ENCODE peak calls at places on chromosomes 3 and 15, in four cellular contexts. One of them, this sample, is unnamed.

GRCh38 chr3:194323785-194324735 is 27.1 kb downstream of the CPN2 start:
- DNase-seq in hippocampal formation: no peak
- DNase-seq in amniotic stem cell: no peak
- DNase-seq in astrocyte of the spinal cord: peak
- DNase-seq in this sample: no peak

GRCh38 chr3:29525254-29525881 is 244.5 kb downstream of the RBMS3 start:
- DNase-seq in hippocampal formation: no peak
- DNase-seq in amniotic stem cell: no peak
- DNase-seq in astrocyte of the spinal cord: peak
- DNase-seq in this sample: no peak

GRCh38 chr3:60431599-60431958 is 819.7 kb downstream of the FHIT start:
- DNase-seq in hippocampal formation: no peak
- DNase-seq in amniotic stem cell: no peak
- DNase-seq in astrocyte of the spinal cord: no peak
- DNase-seq in this sample: no peak

GRCh38 chr3:22729981-22730380 is 473.1 kb upstream of the UBE2E2 start:
- DNase-seq in hippocampal formation: no peak
- DNase-seq in amniotic stem cell: no peak
- DNase-seq in astrocyte of the spinal cord: no peak
- DNase-seq in this sample: no peak

GRCh38 chr3:14764331-14765064 is 54.3 kb upstream of the FGD5 start:
- DNase-seq in hippocampal formation: no peak
- DNase-seq in amniotic stem cell: no peak
- DNase-seq in astrocyte of the spinal cord: no peak
- DNase-seq in this sample: no peak

GRCh38 chr15:70545526-70545925 is 217.8 kb downstream of the UACA start:
- DNase-seq in hippocampal formation: no peak
- DNase-seq in amniotic stem cell: no peak
- DNase-seq in astrocyte of the spinal cord: no peak
- DNase-seq in this sample: no peak

GRCh38 chr3:112042842-112043280 is 8.3 kb downstream of the TMPRSS7 start:
- DNase-seq in hippocampal formation: no peak
- DNase-seq in amniotic stem cell: no peak
- DNase-seq in astrocyte of the spinal cord: no peak
- DNase-seq in this sample: no peak

GRCh38 chr15:89150762-89151305 is 62.6 kb downstream of the ABHD2 start:
- DNase-seq in hippocampal formation: no peak
- DNase-seq in amniotic stem cell: no peak
- DNase-seq in astrocyte of the spinal cord: no peak
- DNase-seq in this sample: no peak

GRCh38 chr3:65523878-65524277 is 514.8 kb downstream of the MAGI1 start:
- DNase-seq in hippocampal formation: no peak
- DNase-seq in amniotic stem cell: no peak
- DNase-seq in astrocyte of the spinal cord: no peak
- DNase-seq in this sample: no peak

GRCh38 chr3:128112406-128112968 is 11.1 kb downstream of the RUVBL1 start:
- DNase-seq in hippocampal formation: no peak
- DNase-seq in amniotic stem cell: peak
- DNase-seq in astrocyte of the spinal cord: peak
- DNase-seq in this sample: no peak

GRCh38 chr15:55586808-55587207 is 1.3 kb downstream of the PYGO1 start:
- DNase-seq in hippocampal formation: no peak
- DNase-seq in amniotic stem cell: no peak
- DNase-seq in astrocyte of the spinal cord: peak
- DNase-seq in this sample: no peak

GRCh38 chr3:132912416-132912753 is 125.8 kb upstream of the TMEM108 start:
- DNase-seq in hippocampal formation: no peak
- DNase-seq in amniotic stem cell: no peak
- DNase-seq in astrocyte of the spinal cord: no peak
- DNase-seq in this sample: no peak

GRCh38 chr15:93719941-93720351 is 511.4 kb upstream of the MCTP2 start:
- DNase-seq in hippocampal formation: no peak
- DNase-seq in amniotic stem cell: no peak
- DNase-seq in astrocyte of the spinal cord: peak
- DNase-seq in this sample: no peak

GRCh38 chr3:184335291-184335660 is 2.1 kb upstream of the FAM131A start:
- DNase-seq in hippocampal formation: no peak
- DNase-seq in amniotic stem cell: no peak
- DNase-seq in astrocyte of the spinal cord: no peak
- DNase-seq in this sample: no peak

GRCh38 chr15:89937365-89938355 is 24.9 kb upstream of the ARPIN start:
- DNase-seq in hippocampal formation: no peak
- DNase-seq in amniotic stem cell: no peak
- DNase-seq in astrocyte of the spinal cord: no peak
- DNase-seq in this sample: no peak

GRCh38 chr3:108222813-108223307 is 636 bp upstream of the IFT57 start:
- DNase-seq in hippocampal formation: no peak
- DNase-seq in amniotic stem cell: no peak
- DNase-seq in astrocyte of the spinal cord: no peak
- DNase-seq in this sample: no peak

GRCh38 chr15:57785039-57785438 is 78.5 kb downstream of the POLR2M start:
- DNase-seq in hippocampal formation: no peak
- DNase-seq in amniotic stem cell: no peak
- DNase-seq in astrocyte of the spinal cord: no peak
- DNase-seq in this sample: no peak

GRCh38 chr15:44796508-44796907 is 60.2 kb downstream of the TRIM69 start:
- DNase-seq in hippocampal formation: no peak
- DNase-seq in amniotic stem cell: no peak
- DNase-seq in astrocyte of the spinal cord: no peak
- DNase-seq in this sample: no peak

GRCh38 chr3:16277471-16277870 is 12.5 kb downstream of the OXNAD1 start:
- DNase-seq in hippocampal formation: no peak
- DNase-seq in amniotic stem cell: no peak
- DNase-seq in astrocyte of the spinal cord: no peak
- DNase-seq in this sample: no peak

GRCh38 chr3:70849911-70850699 is 537.7 kb upstream of the MDFIC2 start:
- DNase-seq in hippocampal formation: no peak
- DNase-seq in amniotic stem cell: peak
- DNase-seq in astrocyte of the spinal cord: peak
- DNase-seq in this sample: no peak

GRCh38 chr3:15055019-15055557 is 10.0 kb downstream of the MRPS25 start:
- DNase-seq in hippocampal formation: no peak
- DNase-seq in amniotic stem cell: no peak
- DNase-seq in astrocyte of the spinal cord: peak
- DNase-seq in this sample: no peak

GRCh38 chr15:68783226-68784054 is 37.3 kb downstream of the ANP32A start:
- DNase-seq in hippocampal formation: no peak
- DNase-seq in amniotic stem cell: no peak
- DNase-seq in astrocyte of the spinal cord: no peak
- DNase-seq in this sample: no peak

GRCh38 chr3:61669676-61670299 is 108.4 kb downstream of the PTPRG start:
- DNase-seq in hippocampal formation: no peak
- DNase-seq in amniotic stem cell: no peak
- DNase-seq in astrocyte of the spinal cord: no peak
- DNase-seq in this sample: no peak

GRCh38 chr3:192409203-192409837 is 318.0 kb downstream of the FGF12 start:
- DNase-seq in hippocampal formation: no peak
- DNase-seq in amniotic stem cell: no peak
- DNase-seq in astrocyte of the spinal cord: peak
- DNase-seq in this sample: peak

GRCh38 chr3:4994823-4995499 is 15.7 kb downstream of the BHLHE40 start:
- DNase-seq in hippocampal formation: no peak
- DNase-seq in amniotic stem cell: peak
- DNase-seq in astrocyte of the spinal cord: peak
- DNase-seq in this sample: peak

GRCh38 chr3:36380171-36381031 is at the start of gene STAC:
- DNase-seq in hippocampal formation: no peak
- DNase-seq in amniotic stem cell: no peak
- DNase-seq in astrocyte of the spinal cord: peak
- DNase-seq in this sample: no peak

GRCh38 chr15:93180656-93181055 is 91.6 kb upstream of the RGMA start:
- DNase-seq in hippocampal formation: no peak
- DNase-seq in amniotic stem cell: no peak
- DNase-seq in astrocyte of the spinal cord: no peak
- DNase-seq in this sample: no peak